ENCODE peak calls at places on chromosomes 4 and X, in four cellular contexts. V is MCF 10A, J is GM20000, A is heart left ventricle. G is an unnamed sample.

GRCh38 chr4:118281611-118282442 is 71.0 kb downstream of the PRSS12 start:
- DNase-seq in V (peak; percentile 55), J (no peak), A (no peak), G (peak; percentile 53)

GRCh38 chr4:41324861-41325260 is 68.1 kb downstream of the UCHL1 start:
- DNase-seq in V (no peak), J (no peak), A (no peak), G (no peak)

GRCh38 chr4:186190456-186191265 is 706 bp upstream of the CYP4V2 start:
- DNase-seq in V (no peak), J (peak; percentile 66), A (peak; percentile 54), G (peak; percentile 21)

GRCh38 chrX:40087574-40088298 is 10.0 kb downstream of the BCOR start:
- DNase-seq in V (no peak), J (no peak), A (no peak), G (no peak)

GRCh38 chrX:147913570-147913969 is 1.9 kb downstream of the FMR1 start:
- DNase-seq in V (no peak), J (no peak), A (no peak), G (no peak)

GRCh38 chr4:76960014-76960413 is 10.5 kb downstream of the SEPTIN11 start:
- DNase-seq in V (no peak), J (peak; percentile 60), A (no peak), G (no peak)

GRCh38 chr4:98838977-98839618 is 89.8 kb downstream of the EIF4E start:
- DNase-seq in V (peak; percentile 24), J (no peak), A (no peak), G (peak; percentile 62)

GRCh38 chrX:20267924-20268701 is 1.4 kb upstream of the RPS6KA3 start:
- DNase-seq in V (no peak), J (peak; percentile 22), A (peak; percentile 49), G (peak; percentile 31)

GRCh38 chrX:97860206-97860605 is 976.5 kb downstream of the RPA4 start:
- DNase-seq in V (peak; percentile 33), J (no peak), A (no peak), G (peak; percentile 61)

GRCh38 chr4:168776382-168776781 is 233.7 kb downstream of the CBR4 start:
- DNase-seq in V (no peak), J (no peak), A (no peak), G (no peak)

GRCh38 chr4:3781193-3781886 is 15.2 kb downstream of the ADRA2C start:
- DNase-seq in V (no peak), J (no peak), A (no peak), G (no peak)

GRCh38 chr4:180099962-180100361 is 2143.2 kb upstream of the TENM3 start:
- DNase-seq in V (no peak), J (no peak), A (no peak), G (no peak)

GRCh38 chr4:3372933-3373465 is 68.8 kb upstream of the HGFAC start:
- DNase-seq in V (no peak), J (no peak), A (peak; percentile 72), G (peak; percentile 54)

GRCh38 chr4:182642831-182643230 is 274.4 kb downstream of the DCTD start:
- DNase-seq in V (peak; percentile 6), J (no peak), A (no peak), G (peak; percentile 44)
- TF ChIP-seq CTCF in V (no peak), J (no peak), A (no peak), G (no peak)

GRCh38 chrX:47373198-47373597 is 2.8 kb downstream of the ZNF157 start:
- DNase-seq in V (no peak), J (no peak), A (no peak), G (no peak)
- TF ChIP-seq CTCF in V (no peak), J (no peak), A (no peak), G (no peak)

GRCh38 chrX:119512145-119512800 is 44.0 kb downstream of the SLC25A5 start:
- DNase-seq in V (peak; percentile 84), J (peak; percentile 45), A (peak; percentile 45), G (peak; percentile 69)
- TF ChIP-seq CTCF in V (peak; percentile 74), J (peak; percentile 37), A (peak; percentile 68), G (peak; percentile 47)

DNA sequence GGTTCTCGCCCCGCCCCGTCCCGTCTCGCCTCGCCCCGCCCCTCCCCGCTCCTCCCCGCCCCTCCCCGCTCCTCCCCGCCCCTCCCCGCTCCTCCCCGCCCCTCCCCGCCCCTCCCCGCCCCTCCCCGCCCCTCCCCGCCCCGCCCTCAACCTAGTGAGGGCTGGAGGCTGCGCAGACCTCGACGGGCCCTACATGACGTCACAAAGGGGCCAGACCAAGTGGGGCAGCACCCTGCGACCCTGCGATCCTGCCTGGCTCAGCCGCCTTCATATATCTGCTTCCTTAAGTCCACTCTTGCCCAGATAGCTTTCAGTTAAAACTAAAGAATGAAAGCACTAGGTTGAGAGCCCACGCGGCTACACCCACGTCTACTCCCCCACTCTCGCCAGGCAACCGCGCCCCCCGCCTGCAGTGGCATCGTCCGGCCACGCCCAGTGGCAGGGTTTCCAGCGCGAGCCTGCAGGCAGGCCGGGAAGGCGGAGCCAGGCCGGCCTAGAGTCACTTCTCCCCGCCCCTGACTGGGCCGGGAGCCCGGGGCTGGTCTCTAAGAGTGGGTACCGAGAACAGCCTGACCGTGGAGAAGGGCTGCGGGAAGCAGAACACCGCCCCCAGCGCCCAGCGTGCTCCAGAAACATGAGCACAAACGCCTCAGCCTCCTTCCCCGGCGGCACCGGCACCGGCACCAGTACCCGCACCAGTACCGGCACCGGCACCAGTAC is 1.5 kb upstream of the MAOA start:
- DNase-seq in V (peak; percentile 91), J (peak; percentile 80), A (peak; percentile 91), G (peak; percentile 93)
- TF ChIP-seq CTCF in V (no peak), J (no peak), A (peak; percentile 53), G (no peak)

GRCh38 chr4:5142726-5143125 is 91.4 kb downstream of the STK32B start:
- DNase-seq in V (peak; percentile 54), J (no peak), A (no peak), G (peak; percentile 58)
- TF ChIP-seq CTCF in V (peak; percentile 34), J (no peak), A (peak; percentile 53), G (peak; percentile 68)

DNA sequence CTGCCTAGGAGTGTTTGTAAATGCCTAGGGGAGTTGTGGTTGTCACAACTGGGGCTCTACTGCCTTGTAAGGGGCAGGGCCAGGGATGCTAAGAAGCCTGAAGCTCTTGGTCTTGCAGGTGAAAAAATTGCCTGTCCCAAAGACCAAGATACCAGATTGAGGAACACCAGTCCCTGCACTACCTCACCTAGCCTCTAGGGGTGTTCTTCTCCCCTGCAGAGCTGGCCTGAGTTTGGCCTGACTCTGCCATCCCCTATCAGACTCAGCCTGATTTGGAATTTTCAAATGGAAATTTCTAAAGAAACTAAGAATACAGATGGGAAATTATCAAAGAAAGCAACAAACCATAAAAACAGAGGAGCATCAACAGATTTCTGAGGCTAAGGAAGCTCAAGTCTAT is 90.4 kb downstream of the ZC4H2 start:
- DNase-seq in V (no peak), J (no peak), A (no peak), G (no peak)
- TF ChIP-seq CTCF in V (no peak), J (peak; percentile 1), A (peak; percentile 33), G (peak; percentile 9)

GRCh38 chr4:94169803-94170372 is 37.8 kb upstream of the SMARCAD1 start:
- DNase-seq in V (no peak), J (no peak), A (no peak), G (no peak)

GRCh38 chr4:94175553-94176260 is 32.0 kb upstream of the SMARCAD1 start:
- DNase-seq in V (no peak), J (no peak), A (no peak), G (no peak)

GRCh38 chr4:94168321-94168720 is 39.3 kb upstream of the SMARCAD1 start:
- DNase-seq in V (no peak), J (no peak), A (no peak), G (no peak)

DNA sequence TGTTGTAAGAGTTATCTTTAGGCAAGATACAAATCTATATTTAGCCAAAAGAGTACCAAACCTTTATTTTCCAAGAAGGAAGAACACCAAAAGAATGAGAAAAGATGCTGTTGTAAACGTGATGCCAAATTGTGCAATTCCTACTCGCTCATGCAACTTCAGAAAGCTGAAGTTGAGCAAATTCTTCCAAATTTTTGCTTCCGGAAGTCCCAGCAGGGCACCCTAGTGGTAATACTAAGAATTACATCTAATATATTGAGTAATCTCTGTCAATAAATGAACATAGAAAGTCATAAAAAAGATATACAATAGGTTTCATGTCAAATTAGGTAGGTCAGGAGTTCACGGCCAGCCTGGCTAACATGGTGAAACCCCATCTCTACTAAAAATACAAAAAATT is 36.0 kb upstream of the SMARCAD1 start:
- DNase-seq in V (peak; percentile 3), J (no peak), A (no peak), G (no peak)
- TF ChIP-seq CTCF in V (peak; percentile 40), J (no peak), A (no peak), G (peak; percentile 38)

GRCh38 chr4:148152868-148153630 is 289.2 kb downstream of the NR3C2 start:
- DNase-seq in V (peak; percentile 6), J (no peak), A (no peak), G (no peak)
- TF ChIP-seq CTCF in V (peak; percentile 20), J (no peak), A (peak; percentile 11), G (no peak)

GRCh38 chr4:34261799-34262314 is 1982.5 kb downstream of the ARAP2 start:
- DNase-seq in V (no peak), J (no peak), A (no peak), G (no peak)
- TF ChIP-seq CTCF in V (no peak), J (no peak), A (no peak), G (no peak)

GRCh38 chrX:12704706-12705105 is 86.5 kb upstream of the PRPS2 start:
- DNase-seq in V (no peak), J (no peak), A (no peak), G (no peak)

GRCh38 chrX:12711435-12712040 is 79.7 kb upstream of the PRPS2 start:
- DNase-seq in V (no peak), J (no peak), A (no peak), G (no peak)

GRCh38 chrX:12709047-12709446 is 82.2 kb upstream of the PRPS2 start:
- DNase-seq in V (no peak), J (no peak), A (no peak), G (no peak)
- TF ChIP-seq CTCF in V (no peak), J (no peak), A (no peak), G (no peak)